ENCODE peak calls at places on chromosome 4, in eight cellular contexts. H is GM06990; V is GM04504; C is choroid plexus epithelial cell; G is progenitor cell of endocrine pancreas; P is activated CD4-positive, alpha-beta T cell treated with anti-CD3 and anti-CD28 coated beads, Interleukin-2, amount 10 ng/mL, durations not matched to agents 7 days and 5 days; X is activated naive CD4-positive, alpha-beta T cell treated with anti-CD3 and anti-CD28 coated beads for 36 hours; Z is HS-27A. K is an unnamed sample.

GRCh38 chr4:88107406-88108107 is 50.9 kb downstream of the ABCG2 start:
- DNase-seq in H (no peak), V (no peak), C (peak), G (no peak), P (no peak), X (no peak), Z (no peak), K (no peak)

GRCh38 chr4:127685292-127685691 is 44.9 kb upstream of the SLC25A31 start:
- DNase-seq in H (no peak), V (no peak), C (peak), G (no peak), P (no peak), X (no peak), Z (no peak), K (no peak)

GRCh38 chr4:151313306-151314028 is 11.9 kb downstream of the SH3D19 start:
- DNase-seq in H (no peak), V (no peak), C (no peak), G (no peak), P (no peak), X (no peak), Z (no peak), K (no peak)

GRCh38 chr4:133624744-133625143 is 475.6 kb downstream of the PCDH10 start:
- DNase-seq in H (no peak), V (no peak), C (peak), G (no peak), P (no peak), X (no peak), Z (no peak), K (no peak)

GRCh38 chr4:128393111-128393704 is 105.6 kb upstream of the PGRMC2 start:
- DNase-seq in H (no peak), V (no peak), C (peak), G (no peak), P (no peak), X (no peak), Z (no peak), K (no peak)

GRCh38 chr4:168501407-168501806 is 4.6 kb downstream of the PALLD start:
- DNase-seq in H (no peak), V (no peak), C (no peak), G (no peak), P (no peak), X (no peak), Z (no peak), K (no peak)

GRCh38 chr4:178083968-178084367 is 641.7 kb upstream of the AGA start:
- DNase-seq in H (no peak), V (no peak), C (no peak), G (no peak), P (no peak), X (no peak), Z (no peak), K (no peak)

GRCh38 chr4:139082750-139083532 is 67.4 kb downstream of the NOCT start:
- DNase-seq in H (peak), V (peak), C (peak), G (peak), P (peak), X (peak), Z (peak), K (peak)

GRCh38 chr4:7872264-7872771 is 67.3 kb downstream of the AFAP1 start:
- DNase-seq in H (no peak), V (peak), C (peak), G (no peak), P (no peak), X (no peak), Z (peak), K (no peak)

GRCh38 chr4:7694256-7694775 is 245.3 kb downstream of the AFAP1 start:
- DNase-seq in H (no peak), V (no peak), C (no peak), G (no peak), P (no peak), X (no peak), Z (no peak), K (no peak)

GRCh38 chr4:40976343-40976742 is 226.6 kb downstream of the NSUN7 start:
- DNase-seq in H (no peak), V (no peak), C (peak), G (no peak), P (peak), X (peak), Z (no peak), K (peak)

GRCh38 chr4:69098470-69098869 is 2.2 kb downstream of the UGT2B7 start:
- DNase-seq in H (no peak), V (no peak), C (no peak), G (no peak), P (no peak), X (no peak), Z (no peak), K (no peak)

GRCh38 chr4:169723207-169723606 is 34.5 kb downstream of the HPF1 start:
- DNase-seq in H (no peak), V (no peak), C (peak), G (no peak), P (no peak), X (peak), Z (no peak), K (no peak)

GRCh38 chr4:95547708-95548471 is 883 bp downstream of the UNC5C start:
- DNase-seq in H (peak), V (no peak), C (peak), G (peak), P (peak), X (no peak), Z (no peak), K (peak)

GRCh38 chr4:121192500-121192899 is 28.4 kb upstream of the TNIP3 start:
- DNase-seq in H (no peak), V (peak), C (peak), G (no peak), P (peak), X (peak), Z (no peak), K (peak)

GRCh38 chr4:155400893-155401292 is 24.1 kb upstream of the MAP9 start:
- DNase-seq in H (no peak), V (no peak), C (no peak), G (no peak), P (no peak), X (no peak), Z (no peak), K (no peak)

GRCh38 chr4:85715996-85716737 is 241.2 kb downstream of the ARHGAP24 start:
- DNase-seq in H (no peak), V (no peak), C (no peak), G (no peak), P (no peak), X (no peak), Z (no peak), K (no peak)

GRCh38 chr4:177281544-177281943 is 28.1 kb upstream of the NEIL3 start:
- DNase-seq in H (no peak), V (no peak), C (peak), G (no peak), P (no peak), X (no peak), Z (no peak), K (no peak)

GRCh38 chr4:130478406-130478805 is 1382.5 kb downstream of the C4orf33 start:
- DNase-seq in H (no peak), V (peak), C (peak), G (no peak), P (no peak), X (no peak), Z (no peak), K (no peak)

GRCh38 chr4:6227412-6228157 is 27.2 kb upstream of the JAKMIP1 start:
- DNase-seq in H (no peak), V (no peak), C (no peak), G (no peak), P (no peak), X (no peak), Z (no peak), K (no peak)

GRCh38 chr4:139457318-139457717 is 3.4 kb downstream of the RAB33B start:
- DNase-seq in H (no peak), V (no peak), C (no peak), G (no peak), P (no peak), X (no peak), Z (no peak), K (no peak)

GRCh38 chr4:83535520-83535944 is 376 bp upstream of the GPAT3 start:
- DNase-seq in H (no peak), V (peak), C (peak), G (no peak), P (peak), X (peak), Z (no peak), K (peak)

GRCh38 chr4:25180524-25181131 is 20.4 kb upstream of the SEPSECS start:
- DNase-seq in H (no peak), V (no peak), C (peak), G (no peak), P (peak), X (peak), Z (peak), K (peak)

GRCh38 chr4:174847801-174848427 is 18.9 kb upstream of the GLRA3 start:
- DNase-seq in H (no peak), V (no peak), C (no peak), G (no peak), P (no peak), X (no peak), Z (no peak), K (no peak)

GRCh38 chr4:244471-244870 is 60.8 kb downstream of the ZNF732 start:
- DNase-seq in H (no peak), V (no peak), C (peak), G (no peak), P (peak), X (peak), Z (peak), K (no peak)

GRCh38 chr4:84908876-84909275 is 57.6 kb downstream of the WDFY3 start:
- DNase-seq in H (no peak), V (no peak), C (no peak), G (no peak), P (no peak), X (no peak), Z (no peak), K (no peak)

GRCh38 chr4:184097240-184097619 is 120.4 kb downstream of the ENPP6 start:
- DNase-seq in H (peak), V (no peak), C (no peak), G (no peak), P (peak), X (peak), Z (no peak), K (no peak)

K was measured in neuronal stem cell.